ENCODE peak calls at places on chromosomes 16 and 17, in five cellular contexts. L, U, C, V and N are unnamed samples.

GRCh38 chr17:72120878-72121163 is at the start of gene SOX9:
- DNase-seq in L (no peak), U (peak), C (peak), V (peak), N (peak)

GRCh38 chr16:70298988-70299938 is at the start of gene DDX19B:
- DNase-seq in L (peak), U (peak), C (peak), V (peak), N (peak)

GRCh38 chr16:49520684-49521083 is 147.1 kb downstream of the C16orf78 start:
- DNase-seq in L (no peak), U (no peak), C (no peak), V (no peak), N (no peak)

GRCh38 chr16:48611329-48612137 is 1.6 kb upstream of the N4BP1 start:
- DNase-seq in L (peak), U (no peak), C (peak), V (no peak), N (peak)

GRCh38 chr17:32909787-32910369 is 18.1 kb upstream of the TMEM98 start:
- DNase-seq in L (peak), U (peak), C (peak), V (peak), N (peak)

GRCh38 chr17:4074831-4075495 is 67.9 kb downstream of the ZZEF1 start:
- DNase-seq in L (no peak), U (peak), C (peak), V (peak), N (no peak)

GRCh38 chr17:77664097-77664729 is 294.3 kb upstream of the TNRC6C start:
- DNase-seq in L (no peak), U (no peak), C (no peak), V (no peak), N (no peak)

GRCh38 chr16:86854058-86854621 is 275.8 kb downstream of the FOXL1 start:
- DNase-seq in L (no peak), U (peak), C (no peak), V (no peak), N (no peak)

GRCh38 chr16:5604770-5605169 is 507.2 kb upstream of the EEF2KMT start:
- DNase-seq in L (no peak), U (no peak), C (peak), V (peak), N (no peak)

GRCh38 chr16:86508947-86509758 is 1.2 kb upstream of the FOXF1 start:
- DNase-seq in L (no peak), U (peak), C (no peak), V (peak), N (peak)

GRCh38 chr17:30323895-30324319 is 9.9 kb downstream of the TMIGD1 start:
- DNase-seq in L (peak), U (peak), C (no peak), V (peak), N (no peak)

GRCh38 chr17:80455328-80455710 is 21.1 kb downstream of the NPTX1 start:
- DNase-seq in L (no peak), U (peak), C (peak), V (peak), N (peak)

GRCh38 chr17:9557846-9558245 is 17.8 kb downstream of the STX8 start:
- DNase-seq in L (no peak), U (no peak), C (no peak), V (no peak), N (no peak)

GRCh38 chr16:13863075-13863765 is 56.7 kb upstream of the ERCC4 start:
- DNase-seq in L (no peak), U (peak), C (no peak), V (no peak), N (no peak)